ENCODE peak calls at places on chromosomes 6 and 20, in eight cellular contexts. B is tibial artery, D is tibial nerve, Y is foreskin keratinocyte, T is Daoy, Z is naive B cell, J is Ammon's horn, L is upper lobe of right lung. S is an unnamed sample.

GRCh38 chr6:142416179-142416578 is 114.4 kb downstream of the ADGRG6 start:
- DNase-seq in B (no peak), D (no peak), Y (peak), T (peak), Z (no peak), J (no peak), L (no peak), S (peak)

GRCh38 chr6:137010138-137010718 is 34.5 kb downstream of the IL20RA start:
- DNase-seq in B (no peak), D (no peak), Y (no peak), T (no peak), Z (no peak), J (no peak), L (no peak), S (no peak)

GRCh38 chr6:68635706-68636513 is 828 bp downstream of the ADGRB3 start:
- DNase-seq in B (peak), D (no peak), Y (no peak), T (no peak), Z (no peak), J (peak), L (peak), S (peak)

GRCh38 chr6:52324239-52324638 is 37.7 kb upstream of the PAQR8 start:
- DNase-seq in B (no peak), D (no peak), Y (no peak), T (no peak), Z (no peak), J (no peak), L (no peak), S (no peak)

GRCh38 chr6:84825461-84825860 is 61.1 kb upstream of the TBX18 start:
- DNase-seq in B (no peak), D (no peak), Y (peak), T (peak), Z (no peak), J (no peak), L (no peak), S (no peak)

GRCh38 chr6:129936329-129937165 is 75.4 kb upstream of the TMEM244 start:
- DNase-seq in B (peak), D (no peak), Y (peak), T (peak), Z (peak), J (peak), L (no peak), S (no peak)

GRCh38 chr6:1380625-1381396 is 8.6 kb upstream of the FOXF2 start:
- DNase-seq in B (no peak), D (no peak), Y (no peak), T (no peak), Z (no peak), J (no peak), L (no peak), S (no peak)

GRCh38 chr6:146381486-146381885 is 162.1 kb upstream of the RAB32 start:
- DNase-seq in B (no peak), D (no peak), Y (no peak), T (no peak), Z (no peak), J (no peak), L (no peak), S (no peak)

GRCh38 chr20:46928580-46929132 is 34.0 kb downstream of the EYA2 start:
- DNase-seq in B (peak), D (peak), Y (no peak), T (peak), Z (no peak), J (peak), L (no peak), S (no peak)

GRCh38 chr6:38975621-38976049 is 72.9 kb upstream of the GLP1R start:
- DNase-seq in B (no peak), D (no peak), Y (no peak), T (peak), Z (no peak), J (no peak), L (no peak), S (no peak)

GRCh38 chr6:55980627-55981211 is 105.3 kb upstream of the BMP5 start:
- DNase-seq in B (no peak), D (no peak), Y (peak), T (peak), Z (no peak), J (peak), L (no peak), S (no peak)

GRCh38 chr6:87093651-87094050 is 1.3 kb downstream of the CGA start:
- DNase-seq in B (no peak), D (no peak), Y (peak), T (no peak), Z (no peak), J (no peak), L (no peak), S (no peak)

GRCh38 chr6:106085984-106086832 is at the start of gene PRDM1:
- DNase-seq in B (peak), D (peak), Y (peak), T (peak), Z (peak), J (peak), L (peak), S (peak)

GRCh38 chr6:149317656-149318571 is at the start of gene TAB2:
- DNase-seq in B (peak), D (peak), Y (no peak), T (peak), Z (peak), J (peak), L (peak), S (peak)

GRCh38 chr6:134795696-134796095 is 154.2 kb downstream of the ALDH8A1 start:
- DNase-seq in B (no peak), D (no peak), Y (no peak), T (no peak), Z (no peak), J (peak), L (no peak), S (no peak)

GRCh38 chr20:840858-841567 is 7.5 kb downstream of the FAM110A start:
- DNase-seq in B (no peak), D (no peak), Y (no peak), T (no peak), Z (no peak), J (no peak), L (peak), S (peak)